ENCODE peak calls at places on chromosomes 4 and X, in five cellular contexts. E is transverse colon, I is HCT116, K is heart left ventricle, V is A549. T is an unnamed sample.

GRCh38 chr4:180734753-180735432 is 1508.3 kb upstream of the TENM3 start:
- DNase-seq in K (no peak), E (no peak), V (no peak), I (no peak), T (no peak)

GRCh38 chr4:123200417-123200945 is 196.1 kb upstream of the SPRY1 start:
- DNase-seq in I (no peak), E (no peak), V (no peak), K (no peak), T (no peak)

GRCh38 chr4:5751073-5751917 is 40.3 kb downstream of the EVC start:
- DNase-seq in I (no peak), E (no peak), V (no peak), K (no peak), T (no peak)

GRCh38 chr4:8221476-8221875 is 22.4 kb downstream of the SH3TC1 start:
- DNase-seq in E (no peak), I (no peak), K (no peak), V (no peak), T (no peak)

GRCh38 chr4:2938906-2939305 is 24.3 kb downstream of the NOP14 start:
- DNase-seq in K (no peak), V (no peak), I (no peak), E (peak), T (no peak)

GRCh38 chr4:187218705-187219245 is 495.1 kb upstream of the FAT1 start:
- DNase-seq in E (no peak), K (no peak), I (no peak), V (no peak), T (no peak)

GRCh38 chrX:41145920-41146608 is 60.8 kb downstream of the USP9X start:
- DNase-seq in I (peak), K (no peak), V (peak), E (no peak), T (no peak)

GRCh38 chrX:1444896-1445480 is 7.7 kb downstream of the ASMTL start:
- DNase-seq in I (no peak), V (no peak), K (peak), E (no peak), T (no peak)

GRCh38 chrX:28910501-28910900 is 323.3 kb downstream of the IL1RAPL1 start:
- DNase-seq in E (no peak), K (no peak), I (no peak), V (no peak), T (no peak)

GRCh38 chr4:82624819-82625218 is 63.0 kb upstream of the TMEM150C start:
- DNase-seq in K (no peak), E (no peak), V (no peak), I (no peak), T (no peak)

GRCh38 chrX:103776586-103776985 is at the start of gene PLP1:
- DNase-seq in I (no peak), E (no peak), K (no peak), V (no peak), T (peak)

GRCh38 chr4:110190249-110190648 is 8.2 kb downstream of the ELOVL6 start:
- DNase-seq in I (no peak), V (no peak), E (no peak), K (no peak), T (no peak)

GRCh38 chr4:77199701-77200100 is 42.7 kb downstream of the CCNG2 start:
- DNase-seq in V (no peak), I (no peak), E (no peak), K (no peak), T (no peak)

DNA sequence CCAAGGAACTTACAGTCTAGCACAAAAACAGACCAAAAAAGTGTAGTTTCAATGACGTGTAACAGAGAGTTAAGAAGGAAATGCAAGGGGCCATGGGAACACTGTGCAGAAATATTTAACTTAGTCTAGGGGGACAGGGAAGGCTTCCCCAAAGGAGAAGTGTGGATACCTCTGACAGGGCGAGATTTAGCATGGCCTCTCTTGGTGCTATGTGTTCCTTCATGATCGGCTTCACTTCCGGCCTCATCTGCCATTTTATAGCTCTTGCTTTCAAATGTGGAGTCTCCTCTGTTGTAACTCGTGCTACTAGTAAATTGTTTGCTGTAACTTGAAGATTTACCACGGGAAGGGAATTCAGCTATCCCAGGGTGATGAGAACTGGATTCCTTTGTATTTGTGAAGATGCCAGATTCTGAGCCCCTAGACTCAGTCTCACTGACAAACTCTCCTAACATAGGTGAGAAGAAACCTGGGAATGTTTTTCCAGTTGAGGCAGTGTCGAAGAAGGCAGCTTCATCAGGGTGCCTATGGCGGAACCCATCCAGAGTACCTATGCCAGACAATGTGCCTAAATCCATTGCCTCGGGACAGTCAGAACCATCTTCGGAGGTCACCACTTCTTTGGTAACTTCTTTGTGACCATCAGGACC is 5.0 kb downstream of the FGA start:
- DNase-seq in E (no peak), I (no peak), K (no peak), V (no peak), T (no peak)
- TF ChIP-seq POLR2A in E (no peak), I (no peak), K (no peak), V (no peak), T (no peak)

DNA sequence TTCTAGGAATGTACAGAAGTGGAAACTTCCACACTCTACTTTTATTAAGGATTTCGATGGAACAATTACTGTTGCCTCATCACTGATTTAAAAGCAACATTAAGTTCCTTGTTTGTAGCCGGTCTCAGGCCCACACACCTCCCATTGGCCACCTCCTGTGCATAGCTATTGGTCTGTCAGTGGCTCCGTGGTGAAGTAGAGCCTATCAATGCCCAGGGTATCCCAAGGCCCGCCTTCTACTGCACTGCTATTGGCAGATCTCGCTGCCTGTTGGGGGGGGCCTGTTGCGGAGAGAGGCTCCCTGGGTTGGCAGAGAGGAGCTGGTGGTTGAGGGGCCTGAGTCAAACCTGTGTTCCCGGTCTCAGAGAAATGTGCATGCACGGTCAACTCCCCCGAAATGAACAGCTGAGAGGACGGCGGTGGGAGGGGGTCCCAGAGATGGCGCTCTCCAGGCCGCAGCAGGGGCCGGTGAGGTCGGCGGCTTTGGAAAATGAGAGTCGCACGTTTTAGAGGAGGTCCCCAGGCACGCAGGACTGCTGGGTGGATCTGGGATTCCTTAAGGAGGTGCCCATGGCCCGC is 4.9 kb upstream of the ARAF start:
- DNase-seq in V (peak), E (peak), K (peak), I (no peak), T (peak)
- TF ChIP-seq POLR2A in V (peak), E (peak), K (peak), I (no peak), T (no peak)

GRCh38 chrX:155026727-155027508 is at the start of gene FUNDC2:
- DNase-seq in K (peak), I (peak), V (peak), E (peak), T (peak)

GRCh38 chrX:155028749-155029360 is 2.2 kb downstream of the FUNDC2 start:
- DNase-seq in I (no peak), V (peak), E (no peak), K (no peak), T (no peak)

GRCh38 chrX:155028192-155028591 is 1.5 kb downstream of the FUNDC2 start:
- DNase-seq in V (peak), K (no peak), E (no peak), I (no peak), T (no peak)

GRCh38 chrX:155026420-155026726 is 271 bp upstream of the FUNDC2 start:
- DNase-seq in I (no peak), E (no peak), V (no peak), K (no peak), T (no peak)

GRCh38 chrX:155027509-155028066 is 944 bp downstream of the FUNDC2 start:
- DNase-seq in E (no peak), I (peak), V (peak), K (no peak), T (peak)
- TF ChIP-seq POLR2A in E (peak), I (no peak), V (no peak), K (no peak), T (no peak)

GRCh38 chr4:168637872-168638756 is 141.3 kb downstream of the PALLD start:
- DNase-seq in E (no peak), V (no peak), K (no peak), I (no peak), T (no peak)

GRCh38 chr4:168636040-168636439 is 139.2 kb downstream of the PALLD start:
- DNase-seq in K (no peak), I (no peak), V (no peak), E (no peak), T (peak)

GRCh38 chr4:168633474-168633873 is 136.6 kb downstream of the PALLD start:
- DNase-seq in V (no peak), K (no peak), I (no peak), E (no peak), T (no peak)

GRCh38 chr4:168634276-168634802 is 137.5 kb downstream of the PALLD start:
- DNase-seq in E (no peak), K (no peak), I (no peak), V (no peak), T (peak)

GRCh38 chr4:168636506-168637176 is 139.8 kb downstream of the PALLD start:
- DNase-seq in V (no peak), E (no peak), K (no peak), I (no peak), T (peak)
- TF ChIP-seq POLR2A in V (no peak), E (no peak), K (no peak), I (no peak), T (no peak)

GRCh38 chrX:72271812-72272211 is 5.2 kb downstream of the RPS4X start:
- DNase-seq in E (no peak), V (no peak), K (no peak), I (no peak), T (no peak)

GRCh38 chrX:72270316-72270866 is 6.7 kb downstream of the RPS4X start:
- DNase-seq in E (no peak), I (no peak), K (no peak), V (no peak), T (no peak)

GRCh38 chrX:72271091-72271490 is 6.0 kb downstream of the RPS4X start:
- DNase-seq in I (no peak), E (no peak), V (no peak), K (no peak), T (no peak)

GRCh38 chrX:72268601-72269365 is 8.3 kb downstream of the RPS4X start:
- DNase-seq in K (no peak), I (no peak), V (no peak), E (no peak), T (no peak)

GRCh38 chrX:72269671-72270251 is 7.3 kb downstream of the RPS4X start:
- DNase-seq in V (peak), E (no peak), I (no peak), K (peak), T (no peak)
- TF ChIP-seq POLR2A in V (no peak), E (no peak), I (no peak), K (no peak), T (no peak)

GRCh38 chr4:676871-677235 is 2.5 kb downstream of the MYL5 start:
- DNase-seq in E (peak), K (no peak), V (no peak), I (no peak), T (no peak)

GRCh38 chr4:675036-675804 is 878 bp downstream of the MYL5 start:
- DNase-seq in V (no peak), I (no peak), E (peak), K (peak), T (peak)

GRCh38 chr4:674172-675035 is at the start of the genes ATP5ME and MYL5:
- DNase-seq in E (peak), V (peak), K (peak), I (peak), T (peak)

GRCh38 chr4:677431-678293 is 3.3 kb downstream of the MYL5 start:
- DNase-seq in V (no peak), E (peak), I (peak), K (no peak), T (no peak)

GRCh38 chr4:675980-676870 is 1.9 kb downstream of the MYL5 start:
- DNase-seq in K (no peak), E (peak), V (no peak), I (no peak), T (no peak)
- TF ChIP-seq POLR2A in K (no peak), E (no peak), V (no peak), I (no peak), T (no peak)

DNA sequence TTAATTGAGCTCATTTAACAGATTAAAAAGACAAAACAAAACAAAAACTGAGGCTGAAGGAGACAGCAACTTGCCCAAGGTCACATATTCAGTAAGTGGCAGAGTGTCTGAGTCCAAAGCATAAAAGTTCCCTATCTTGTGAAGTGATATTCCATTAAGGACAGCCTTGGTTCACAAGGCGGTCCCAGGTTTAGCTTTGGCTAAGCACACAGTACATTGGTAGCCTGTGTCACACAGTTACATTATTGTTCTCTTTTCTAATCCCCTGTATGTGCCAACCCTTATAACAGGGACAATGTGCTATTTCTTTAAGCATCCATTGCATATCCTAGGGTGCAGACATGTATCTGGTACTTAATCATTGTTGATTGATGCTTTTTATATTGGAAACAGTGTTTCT is 139.9 kb downstream of the NPNT start:
- DNase-seq in I (no peak), E (no peak), K (no peak), V (no peak), T (no peak)
- TF ChIP-seq POLR2A in I (no peak), E (no peak), K (no peak), V (no peak), T (no peak)

DNA sequence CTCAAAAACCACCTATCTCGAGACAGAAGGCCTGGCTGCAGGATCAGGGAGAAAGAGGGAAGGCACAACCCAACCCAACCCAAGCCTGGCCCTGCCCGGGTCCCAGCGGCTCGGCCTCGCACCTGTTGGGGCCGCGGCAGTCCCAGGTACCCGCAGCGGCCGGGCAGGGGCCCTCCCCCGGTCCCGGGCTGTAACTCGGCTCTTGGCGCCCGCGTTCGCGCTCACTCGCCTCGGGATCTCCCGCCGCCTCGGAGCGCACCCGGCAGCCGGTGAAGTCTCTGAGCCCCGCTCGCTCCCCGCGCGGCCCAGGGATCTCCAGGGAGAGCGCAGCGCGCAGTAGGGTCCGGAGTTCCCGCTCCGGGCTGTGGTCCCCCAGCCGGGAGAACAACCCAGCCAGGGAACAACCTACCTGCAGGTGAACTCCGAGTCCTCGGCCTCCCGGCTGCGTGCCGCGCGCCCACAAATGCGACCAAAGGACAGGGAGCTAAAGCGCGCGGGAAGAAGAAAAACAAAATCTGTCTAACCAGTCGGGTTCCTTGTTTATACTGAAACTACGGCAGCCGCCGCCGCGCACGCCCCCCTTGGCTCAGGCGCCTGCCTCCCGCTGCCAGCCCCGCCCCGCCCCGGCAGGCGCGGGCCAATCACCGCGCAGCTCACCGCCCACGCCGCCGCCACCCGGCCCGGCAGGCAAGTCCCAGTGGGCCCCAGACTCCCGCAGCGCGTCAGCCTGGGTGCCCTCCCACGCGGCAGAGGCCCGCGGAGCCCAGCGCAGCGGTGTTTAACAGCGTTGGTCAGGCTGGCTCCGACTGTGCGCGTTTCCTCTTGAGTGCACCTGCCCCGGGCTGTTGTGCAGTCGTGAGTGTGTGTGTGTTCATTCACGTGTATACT is at the start of gene RASGEF1B:
- DNase-seq in K (peak), E (peak), V (peak), I (no peak), T (peak)
- TF ChIP-seq POLR2A in K (no peak), E (peak), V (no peak), I (no peak), T (no peak)

GRCh38 chr4:86934147-86934771 is 552 bp upstream of the AFF1 start:
- DNase-seq in I (no peak), E (peak), K (no peak), V (no peak), T (peak)
- TF ChIP-seq POLR2A in I (no peak), E (no peak), K (no peak), V (no peak), T (no peak)

GRCh38 chr4:148441986-148442829 is at the start of gene NR3C2:
- DNase-seq in V (peak), K (peak), E (peak), I (peak), T (peak)
- TF ChIP-seq POLR2A in V (peak), K (peak), E (peak), I (peak), T (no peak)

T was measured in lower leg skin.